ENCODE peak calls at places on chromosomes 16 and 17, in four cellular contexts. One of them, this sample, is unnamed. For H3K4me1, the result is how much of the 10 kb centered on the place peaks cover.

GRCh38 chr17:69853533-69854262 is 221.3 kb upstream of the KCNJ16 start:
- DNase-seq in left lung: no peak
- DNase-seq in neural progenitor cell: no peak
- DNase-seq in heart right ventricle: no peak
- DNase-seq in this sample: no peak

GRCh38 chr17:44097110-44097810 is 26.2 kb downstream of the HDAC5 start:
- DNase-seq in heart right ventricle: peak
- DNase-seq in left lung: no peak
- DNase-seq in neural progenitor cell: no peak
- DNase-seq in this sample: no peak

GRCh38 chr17:51056813-51057510 is 63.7 kb downstream of the SPAG9 start:
- DNase-seq in neural progenitor cell: peak
- DNase-seq in heart right ventricle: no peak
- DNase-seq in left lung: no peak
- DNase-seq in this sample: no peak

GRCh38 chr17:10380631-10381408 is 8.0 kb upstream of the MYH13 start:
- DNase-seq in left lung: no peak
- DNase-seq in heart right ventricle: no peak
- DNase-seq in neural progenitor cell: no peak
- DNase-seq in this sample: no peak

GRCh38 chr17:39306509-39307212 is 80.9 kb upstream of the STAC2 start:
- DNase-seq in heart right ventricle: no peak
- DNase-seq in left lung: no peak
- DNase-seq in neural progenitor cell: no peak
- DNase-seq in this sample: no peak

GRCh38 chr17:69523252-69523861 is 108.9 kb downstream of the MAP2K6 start:
- DNase-seq in left lung: no peak
- DNase-seq in neural progenitor cell: peak
- DNase-seq in heart right ventricle: no peak
- DNase-seq in this sample: no peak

GRCh38 chr17:14451729-14452191 is 150.9 kb downstream of the HS3ST3B1 start:
- DNase-seq in left lung: no peak
- DNase-seq in heart right ventricle: no peak
- DNase-seq in neural progenitor cell: no peak
- DNase-seq in this sample: no peak

GRCh38 chr17:74466785-74467158 is 338 bp downstream of the CD300A start:
- DNase-seq in heart right ventricle: no peak
- DNase-seq in neural progenitor cell: no peak
- DNase-seq in left lung: no peak
- DNase-seq in this sample: no peak

GRCh38 chr16:78513838-78514237 is 414.4 kb downstream of the WWOX start:
- DNase-seq in heart right ventricle: no peak
- DNase-seq in left lung: no peak
- DNase-seq in neural progenitor cell: no peak
- DNase-seq in this sample: no peak

GRCh38 chr16:424033-424622 is 1.3 kb upstream of the RAB11FIP3 start:
- DNase-seq in heart right ventricle: no peak
- DNase-seq in left lung: peak
- DNase-seq in neural progenitor cell: peak
- DNase-seq in this sample: peak

GRCh38 chr17:77002103-77003045 is 134.2 kb downstream of the MGAT5B start:
- DNase-seq in heart right ventricle: no peak
- DNase-seq in left lung: no peak
- DNase-seq in neural progenitor cell: peak
- DNase-seq in this sample: no peak

GRCh38 chr17:20263595-20263994 is 203.7 kb downstream of the LGALS9B start:
- DNase-seq in heart right ventricle: no peak
- DNase-seq in left lung: no peak
- DNase-seq in neural progenitor cell: no peak
- DNase-seq in this sample: no peak

GRCh38 chr17:82837586-82838320 is 2.1 kb downstream of the ZNF750 start:
- DNase-seq in heart right ventricle: no peak
- DNase-seq in left lung: no peak
- DNase-seq in neural progenitor cell: no peak
- DNase-seq in this sample: peak

GRCh38 chr17:82835766-82836512 is 3.9 kb downstream of the ZNF750 start:
- DNase-seq in heart right ventricle: no peak
- DNase-seq in left lung: no peak
- DNase-seq in neural progenitor cell: no peak
- DNase-seq in this sample: peak

GRCh38 chr17:82835122-82835521 is 4.7 kb downstream of the ZNF750 start:
- DNase-seq in heart right ventricle: no peak
- DNase-seq in left lung: no peak
- DNase-seq in neural progenitor cell: no peak
- DNase-seq in this sample: no peak

GRCh38 chr17:82838386-82839063 is 1.3 kb downstream of the ZNF750 start:
- DNase-seq in neural progenitor cell: no peak
- DNase-seq in heart right ventricle: peak
- DNase-seq in left lung: no peak
- DNase-seq in this sample: peak

DNA sequence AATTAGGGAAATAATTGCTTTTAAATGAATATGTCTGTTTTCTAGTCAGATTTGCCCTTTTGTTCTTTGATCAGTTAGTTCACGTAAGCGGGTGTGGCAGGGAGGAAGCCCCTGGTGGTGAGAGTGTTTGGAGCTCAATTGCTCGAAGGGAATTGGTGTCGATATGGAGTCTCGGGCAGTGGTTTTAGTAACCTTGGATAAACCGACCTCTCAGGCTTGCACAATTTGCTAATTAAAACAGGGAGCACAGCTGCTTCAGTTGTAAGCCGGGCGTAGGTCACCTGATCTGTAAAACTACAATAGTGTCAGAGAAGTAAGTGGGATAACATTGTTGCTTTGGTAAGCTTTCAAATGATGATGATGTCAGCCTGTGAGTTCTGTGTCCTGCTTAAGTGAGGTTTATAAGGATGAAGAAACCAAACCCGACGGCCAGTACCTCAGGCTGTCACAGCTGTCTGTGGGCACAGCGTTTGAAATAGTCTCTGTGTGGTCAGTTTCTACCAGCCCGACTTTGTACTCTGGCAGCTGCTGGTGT is 2.9 kb downstream of the ZNF750 start:
- DNase-seq in left lung: no peak
- DNase-seq in neural progenitor cell: peak
- DNase-seq in heart right ventricle: no peak
- DNase-seq in this sample: peak
- TF ChIP-seq CTCF in left lung: no peak
- TF ChIP-seq CTCF in neural progenitor cell: peak
- TF ChIP-seq CTCF in heart right ventricle: peak
- TF ChIP-seq CTCF in this sample: peak

DNA sequence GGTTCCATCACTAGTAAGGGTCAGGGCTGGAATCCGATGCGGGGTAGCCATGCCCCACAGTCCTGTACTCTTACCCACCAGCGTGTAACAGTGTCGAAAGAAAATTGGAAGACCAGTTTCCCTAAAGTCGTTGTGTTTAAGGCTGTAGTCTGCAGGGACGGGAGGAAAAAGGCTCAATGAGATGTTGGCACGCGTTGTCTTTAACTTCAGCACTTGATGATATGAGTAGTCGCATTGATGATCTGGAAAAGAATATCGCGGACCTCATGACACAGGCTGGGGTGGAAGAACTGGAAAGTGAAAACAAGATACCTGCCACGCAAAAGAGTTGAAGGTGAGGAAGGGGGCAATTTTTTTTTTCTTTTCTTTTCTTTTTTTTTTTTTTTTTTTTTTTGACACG is 1.3 kb downstream of the HSBP1 start:
- DNase-seq in neural progenitor cell: no peak
- DNase-seq in left lung: no peak
- DNase-seq in heart right ventricle: no peak
- DNase-seq in this sample: no peak
- H3K4me3 ChIP-seq in neural progenitor cell: peak
- H3K4me3 ChIP-seq in left lung: peak
- H3K4me3 ChIP-seq in heart right ventricle: peak
- H3K4me3 ChIP-seq in this sample: peak

DNA sequence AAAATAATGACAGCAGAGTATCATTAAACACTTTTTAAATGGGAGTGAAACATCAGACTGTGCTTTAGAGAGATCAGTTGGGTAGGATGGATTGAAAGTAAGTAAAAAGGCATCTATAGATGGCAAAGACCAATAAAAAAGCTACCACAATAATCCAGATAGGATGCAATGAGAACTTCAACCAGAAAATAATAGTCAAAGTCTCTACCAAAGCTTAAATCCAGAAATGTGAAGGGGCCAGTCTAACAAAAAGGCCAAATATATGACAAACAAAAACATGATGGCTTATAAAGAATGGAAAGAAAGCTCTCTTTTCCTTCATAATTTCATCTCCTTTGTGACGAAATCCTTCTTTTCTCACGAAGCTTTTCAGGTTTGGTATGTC is 12.3 kb downstream of the KANSL1 start:
- DNase-seq in heart right ventricle: no peak
- DNase-seq in left lung: no peak
- DNase-seq in neural progenitor cell: no peak
- DNase-seq in this sample: no peak
- H3K4me1 ChIP-seq in heart right ventricle: half or more
- H3K4me1 ChIP-seq in left lung: under half
- H3K4me1 ChIP-seq in neural progenitor cell: under half
- H3K4me1 ChIP-seq in this sample: half or more

DNA sequence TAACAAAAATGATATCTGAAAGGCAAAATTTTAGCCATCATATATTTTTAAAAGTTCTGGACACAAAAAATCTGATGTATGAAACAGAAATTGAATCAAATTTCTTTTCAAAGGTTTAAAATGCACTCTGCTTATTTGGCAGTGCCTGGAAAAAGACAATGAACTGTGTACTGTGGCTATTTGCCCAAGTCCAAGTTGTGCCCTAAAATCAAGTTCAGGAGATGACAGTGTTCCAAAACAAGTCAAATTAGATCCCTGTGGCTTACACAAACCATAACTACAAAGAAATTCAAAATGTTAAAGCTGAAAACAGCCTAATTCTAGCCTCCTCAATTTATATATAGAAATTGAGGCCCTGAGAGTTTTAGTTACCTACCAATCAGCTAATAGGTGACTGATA is 25.6 kb downstream of the CMC2 start:
- DNase-seq in heart right ventricle: no peak
- DNase-seq in left lung: no peak
- DNase-seq in neural progenitor cell: no peak
- DNase-seq in this sample: no peak
- TF ChIP-seq CTCF in heart right ventricle: no peak
- TF ChIP-seq CTCF in left lung: no peak
- TF ChIP-seq CTCF in neural progenitor cell: no peak
- TF ChIP-seq CTCF in this sample: no peak

DNA sequence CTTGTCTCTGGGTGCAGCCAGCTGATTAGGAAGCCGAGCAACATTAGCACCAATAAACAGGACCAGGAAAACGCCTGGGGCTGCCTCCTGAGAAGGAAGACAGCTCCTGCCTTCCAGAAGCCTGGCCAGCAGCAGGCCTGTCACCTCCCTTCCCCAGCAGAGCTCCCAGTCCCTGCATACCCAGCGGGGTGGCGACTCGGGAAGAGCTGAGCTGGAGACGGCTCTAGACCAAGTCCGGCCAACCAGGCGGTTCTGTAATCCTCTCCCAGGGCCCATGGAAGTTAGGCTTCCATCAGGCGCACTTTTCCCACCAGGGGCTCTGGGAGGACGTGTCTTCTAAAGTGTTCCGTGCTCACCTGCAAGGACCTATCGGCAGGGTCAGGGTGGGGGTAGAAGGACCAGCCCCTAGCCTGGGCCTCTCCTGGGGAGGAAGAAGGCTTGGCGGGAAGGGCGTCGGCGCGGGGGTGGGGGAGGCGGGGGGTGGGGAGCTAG is 12.0 kb upstream of the CLUH start:
- DNase-seq in neural progenitor cell: peak
- DNase-seq in left lung: peak
- DNase-seq in heart right ventricle: no peak
- DNase-seq in this sample: no peak
- H3K4me3 ChIP-seq in neural progenitor cell: peak
- H3K4me3 ChIP-seq in left lung: no peak
- H3K4me3 ChIP-seq in heart right ventricle: peak
- H3K4me3 ChIP-seq in this sample: peak

GRCh38 chr17:75641343-75641742 is 8.1 kb downstream of the SMIM5 start:
- DNase-seq in neural progenitor cell: no peak
- DNase-seq in left lung: no peak
- DNase-seq in heart right ventricle: no peak
- DNase-seq in this sample: no peak

GRCh38 chr17:75639771-75640555 is 6.7 kb downstream of the SMIM5 start:
- DNase-seq in left lung: peak
- DNase-seq in heart right ventricle: no peak
- DNase-seq in neural progenitor cell: no peak
- DNase-seq in this sample: no peak

GRCh38 chr17:75643033-75644017 is 10.1 kb downstream of the SMIM5 start:
- DNase-seq in heart right ventricle: no peak
- DNase-seq in neural progenitor cell: no peak
- DNase-seq in left lung: no peak
- DNase-seq in this sample: no peak

GRCh38 chr17:75640556-75641119 is 7.4 kb downstream of the SMIM5 start:
- DNase-seq in neural progenitor cell: no peak
- DNase-seq in left lung: no peak
- DNase-seq in heart right ventricle: no peak
- DNase-seq in this sample: no peak

DNA sequence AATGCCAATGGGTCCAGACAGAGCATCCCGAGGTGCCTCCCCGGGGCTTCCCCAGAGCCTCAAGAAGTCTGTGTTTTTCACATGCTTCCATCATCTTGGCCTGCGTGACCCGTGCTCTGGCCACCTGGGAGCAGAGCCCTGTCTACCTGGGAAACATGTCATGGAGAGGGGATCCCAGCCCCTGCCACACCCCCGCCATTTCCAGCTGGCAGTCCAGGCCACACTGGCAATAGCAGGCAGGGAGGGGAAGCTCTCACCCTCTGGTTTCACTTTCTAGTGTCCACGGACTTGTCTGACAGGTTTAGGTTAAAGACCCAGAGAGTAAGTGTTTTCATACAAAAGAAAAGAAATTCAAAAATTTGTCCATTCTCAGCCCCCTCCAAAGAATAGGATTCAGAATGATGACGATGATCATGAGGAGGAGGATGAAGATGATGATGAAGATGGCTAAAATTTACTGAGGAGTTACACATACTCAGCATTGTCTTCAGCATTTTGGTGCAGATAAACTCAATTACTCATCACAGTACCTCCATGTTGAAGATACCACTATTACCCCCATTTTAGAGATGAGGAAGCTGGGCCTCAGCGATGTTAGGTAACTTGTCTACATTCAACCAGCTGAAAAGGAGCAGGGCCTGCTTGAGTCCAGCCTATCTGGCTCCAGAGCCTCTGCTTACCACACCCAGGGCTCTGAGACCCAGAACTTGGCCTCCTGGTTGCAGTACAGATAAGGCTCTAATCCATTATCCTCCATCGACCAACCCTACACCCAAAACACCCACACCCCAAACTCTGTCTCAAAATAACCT is 9.2 kb downstream of the SMIM5 start:
- DNase-seq in neural progenitor cell: no peak
- DNase-seq in left lung: no peak
- DNase-seq in heart right ventricle: no peak
- DNase-seq in this sample: no peak
- H3K4me1 ChIP-seq in neural progenitor cell: under half
- H3K4me1 ChIP-seq in left lung: under half
- H3K4me1 ChIP-seq in heart right ventricle: half or more
- H3K4me1 ChIP-seq in this sample: under half